ENCODE peak calls at places on chromosomes 4 and X, in four cellular contexts. D, U, L and C are unnamed samples.

GRCh38 chrX:39000802-39001201 is 199.5 kb downstream of the MID1IP1 start:
- DNase-seq in U (no peak), L (no peak), D (peak), C (no peak)

GRCh38 chr4:3827616-3828492 is 61.7 kb downstream of the ADRA2C start:
- DNase-seq in D (peak), U (peak), L (peak), C (peak)

GRCh38 chrX:19709117-19709811 is 178.1 kb downstream of the SH3KBP1 start:
- DNase-seq in U (no peak), L (no peak), D (no peak), C (no peak)

GRCh38 chr4:2302387-2303119 is 40.6 kb upstream of the MXD4 start:
- DNase-seq in D (no peak), U (no peak), L (no peak), C (no peak)

GRCh38 chrX:136121788-136122187 is 25.5 kb upstream of the FHL1 start:
- DNase-seq in U (no peak), D (no peak), L (no peak), C (no peak)

GRCh38 chr4:186746581-186746980 is 22.9 kb upstream of the FAT1 start:
- DNase-seq in D (peak), U (no peak), L (no peak), C (no peak)

GRCh38 chrX:133792198-133792953 is 193.0 kb downstream of the GPC3 start:
- DNase-seq in D (peak), U (peak), L (peak), C (peak)

GRCh38 chrX:68727696-68728095 is 80.2 kb downstream of the STARD8 start:
- DNase-seq in D (no peak), L (no peak), U (no peak), C (no peak)

GRCh38 chr4:103307479-103308042 is 109.4 kb upstream of the CENPE start:
- DNase-seq in L (no peak), U (no peak), D (no peak), C (no peak)

GRCh38 chrX:56574861-56575260 is 11.4 kb downstream of the UBQLN2 start:
- DNase-seq in D (no peak), U (no peak), L (no peak), C (no peak)

GRCh38 chr4:114151-114550 is 10.2 kb upstream of the ZNF718 start:
- DNase-seq in D (no peak), U (no peak), L (no peak), C (no peak)

GRCh38 chr4:26611879-26612278 is 28.0 kb downstream of the TBC1D19 start:
- DNase-seq in D (no peak), U (no peak), L (no peak), C (no peak)

GRCh38 chrX:47210661-47211425 is 7.6 kb upstream of the CDK16 start:
- DNase-seq in D (no peak), U (no peak), L (no peak), C (no peak)

GRCh38 chrX:143437439-143437838 is 79.8 kb downstream of the SPANXN3 start:
- DNase-seq in D (peak), U (no peak), L (peak), C (peak)

GRCh38 chrX:65098851-65099250 is 122.6 kb upstream of the ZC4H2 start:
- DNase-seq in D (no peak), L (no peak), U (no peak), C (no peak)